ENCODE peak calls at places on chromosome 14, in ten cellular contexts. One of them, this sample, is unnamed.

GRCh38 chr14:42628591-42628990 is 1021.9 kb downstream of the LRFN5 start:
- DNase-seq in body of pancreas: no peak
- DNase-seq in NCI-H460: no peak
- DNase-seq in RWPE1: no peak
- DNase-seq in HepG2: no peak
- DNase-seq in Calu3: no peak
- DNase-seq in adipocyte: no peak
- DNase-seq in CD8-positive, alpha-beta T cell: no peak
- DNase-seq in PC-3: no peak
- DNase-seq in activated CD4-positive, alpha-beta memory T cell treated with anti-CD3 and anti-CD28 coated beads, Interleukin-2, amount 10 ng/mL, durations not matched to agents 7 days and 5 days: no peak
- DNase-seq in this sample: no peak

GRCh38 chr14:105537580-105538474 is 11.4 kb downstream of the TMEM121 start:
- DNase-seq in PC-3: peak
- DNase-seq in body of pancreas: peak
- DNase-seq in NCI-H460: peak
- DNase-seq in HepG2: no peak
- DNase-seq in Calu3: peak
- DNase-seq in CD8-positive, alpha-beta T cell: peak
- DNase-seq in activated CD4-positive, alpha-beta memory T cell treated with anti-CD3 and anti-CD28 coated beads, Interleukin-2, amount 10 ng/mL, durations not matched to agents 7 days and 5 days: peak
- DNase-seq in adipocyte: peak
- DNase-seq in RWPE1: peak
- DNase-seq in this sample: peak

GRCh38 chr14:85401396-85401795 is 128.5 kb upstream of the FLRT2 start:
- DNase-seq in activated CD4-positive, alpha-beta memory T cell treated with anti-CD3 and anti-CD28 coated beads, Interleukin-2, amount 10 ng/mL, durations not matched to agents 7 days and 5 days: no peak
- DNase-seq in adipocyte: peak
- DNase-seq in Calu3: no peak
- DNase-seq in PC-3: no peak
- DNase-seq in RWPE1: no peak
- DNase-seq in CD8-positive, alpha-beta T cell: no peak
- DNase-seq in HepG2: no peak
- DNase-seq in NCI-H460: no peak
- DNase-seq in body of pancreas: no peak
- DNase-seq in this sample: no peak

GRCh38 chr14:70812124-70812818 is 3.0 kb upstream of the MAP3K9 start:
- DNase-seq in RWPE1: no peak
- DNase-seq in adipocyte: no peak
- DNase-seq in PC-3: peak
- DNase-seq in activated CD4-positive, alpha-beta memory T cell treated with anti-CD3 and anti-CD28 coated beads, Interleukin-2, amount 10 ng/mL, durations not matched to agents 7 days and 5 days: no peak
- DNase-seq in body of pancreas: no peak
- DNase-seq in CD8-positive, alpha-beta T cell: no peak
- DNase-seq in Calu3: peak
- DNase-seq in HepG2: no peak
- DNase-seq in NCI-H460: no peak
- DNase-seq in this sample: no peak

GRCh38 chr14:102565331-102565887 is 27.0 kb upstream of the RCOR1 start:
- DNase-seq in PC-3: no peak
- DNase-seq in adipocyte: no peak
- DNase-seq in HepG2: no peak
- DNase-seq in RWPE1: no peak
- DNase-seq in NCI-H460: no peak
- DNase-seq in body of pancreas: peak
- DNase-seq in Calu3: no peak
- DNase-seq in CD8-positive, alpha-beta T cell: no peak
- DNase-seq in activated CD4-positive, alpha-beta memory T cell treated with anti-CD3 and anti-CD28 coated beads, Interleukin-2, amount 10 ng/mL, durations not matched to agents 7 days and 5 days: no peak
- DNase-seq in this sample: no peak

GRCh38 chr14:61662437-61663311 is 32.6 kb upstream of the HIF1A start:
- DNase-seq in NCI-H460: peak
- DNase-seq in adipocyte: peak
- DNase-seq in HepG2: peak
- DNase-seq in RWPE1: peak
- DNase-seq in body of pancreas: peak
- DNase-seq in Calu3: peak
- DNase-seq in activated CD4-positive, alpha-beta memory T cell treated with anti-CD3 and anti-CD28 coated beads, Interleukin-2, amount 10 ng/mL, durations not matched to agents 7 days and 5 days: peak
- DNase-seq in PC-3: peak
- DNase-seq in CD8-positive, alpha-beta T cell: peak
- DNase-seq in this sample: no peak

GRCh38 chr14:33210304-33210703 is 271.6 kb downstream of the NPAS3 start:
- DNase-seq in adipocyte: peak
- DNase-seq in NCI-H460: no peak
- DNase-seq in Calu3: no peak
- DNase-seq in PC-3: peak
- DNase-seq in CD8-positive, alpha-beta T cell: no peak
- DNase-seq in body of pancreas: no peak
- DNase-seq in activated CD4-positive, alpha-beta memory T cell treated with anti-CD3 and anti-CD28 coated beads, Interleukin-2, amount 10 ng/mL, durations not matched to agents 7 days and 5 days: no peak
- DNase-seq in HepG2: no peak
- DNase-seq in RWPE1: peak
- DNase-seq in this sample: no peak

GRCh38 chr14:103314496-103315277 is 19.4 kb upstream of the EIF5 start:
- DNase-seq in CD8-positive, alpha-beta T cell: no peak
- DNase-seq in Calu3: no peak
- DNase-seq in adipocyte: no peak
- DNase-seq in HepG2: peak
- DNase-seq in body of pancreas: peak
- DNase-seq in activated CD4-positive, alpha-beta memory T cell treated with anti-CD3 and anti-CD28 coated beads, Interleukin-2, amount 10 ng/mL, durations not matched to agents 7 days and 5 days: no peak
- DNase-seq in RWPE1: no peak
- DNase-seq in PC-3: no peak
- DNase-seq in NCI-H460: no peak
- DNase-seq in this sample: no peak

GRCh38 chr14:30389134-30389900 is 169.6 kb upstream of the G2E3 start:
- DNase-seq in CD8-positive, alpha-beta T cell: no peak
- DNase-seq in body of pancreas: peak
- DNase-seq in NCI-H460: no peak
- DNase-seq in RWPE1: peak
- DNase-seq in HepG2: no peak
- DNase-seq in PC-3: peak
- DNase-seq in Calu3: peak
- DNase-seq in adipocyte: peak
- DNase-seq in activated CD4-positive, alpha-beta memory T cell treated with anti-CD3 and anti-CD28 coated beads, Interleukin-2, amount 10 ng/mL, durations not matched to agents 7 days and 5 days: no peak
- DNase-seq in this sample: peak

GRCh38 chr14:56125772-56126411 is 7.7 kb downstream of the PELI2 start:
- DNase-seq in Calu3: no peak
- DNase-seq in NCI-H460: no peak
- DNase-seq in RWPE1: no peak
- DNase-seq in HepG2: no peak
- DNase-seq in activated CD4-positive, alpha-beta memory T cell treated with anti-CD3 and anti-CD28 coated beads, Interleukin-2, amount 10 ng/mL, durations not matched to agents 7 days and 5 days: no peak
- DNase-seq in PC-3: no peak
- DNase-seq in adipocyte: no peak
- DNase-seq in CD8-positive, alpha-beta T cell: no peak
- DNase-seq in body of pancreas: peak
- DNase-seq in this sample: peak

GRCh38 chr14:52380294-52380693 is 66.2 kb downstream of the PTGER2 start:
- DNase-seq in NCI-H460: no peak
- DNase-seq in body of pancreas: no peak
- DNase-seq in activated CD4-positive, alpha-beta memory T cell treated with anti-CD3 and anti-CD28 coated beads, Interleukin-2, amount 10 ng/mL, durations not matched to agents 7 days and 5 days: no peak
- DNase-seq in CD8-positive, alpha-beta T cell: no peak
- DNase-seq in PC-3: peak
- DNase-seq in HepG2: no peak
- DNase-seq in adipocyte: peak
- DNase-seq in Calu3: no peak
- DNase-seq in RWPE1: peak
- DNase-seq in this sample: no peak

GRCh38 chr14:39431416-39432178 is 636 bp downstream of the FBXO33 start:
- DNase-seq in activated CD4-positive, alpha-beta memory T cell treated with anti-CD3 and anti-CD28 coated beads, Interleukin-2, amount 10 ng/mL, durations not matched to agents 7 days and 5 days: peak
- DNase-seq in CD8-positive, alpha-beta T cell: peak
- DNase-seq in HepG2: peak
- DNase-seq in adipocyte: peak
- DNase-seq in Calu3: peak
- DNase-seq in NCI-H460: no peak
- DNase-seq in RWPE1: peak
- DNase-seq in PC-3: peak
- DNase-seq in body of pancreas: peak
- DNase-seq in this sample: no peak

GRCh38 chr14:90093942-90094595 is 32.3 kb downstream of the KCNK13 start:
- DNase-seq in Calu3: peak
- DNase-seq in PC-3: peak
- DNase-seq in RWPE1: peak
- DNase-seq in CD8-positive, alpha-beta T cell: no peak
- DNase-seq in body of pancreas: no peak
- DNase-seq in NCI-H460: no peak
- DNase-seq in HepG2: no peak
- DNase-seq in activated CD4-positive, alpha-beta memory T cell treated with anti-CD3 and anti-CD28 coated beads, Interleukin-2, amount 10 ng/mL, durations not matched to agents 7 days and 5 days: no peak
- DNase-seq in adipocyte: peak
- DNase-seq in this sample: no peak

GRCh38 chr14:55383039-55383438 is 28.6 kb downstream of the ATG14 start:
- DNase-seq in adipocyte: peak
- DNase-seq in PC-3: no peak
- DNase-seq in HepG2: no peak
- DNase-seq in Calu3: no peak
- DNase-seq in CD8-positive, alpha-beta T cell: no peak
- DNase-seq in NCI-H460: no peak
- DNase-seq in body of pancreas: no peak
- DNase-seq in activated CD4-positive, alpha-beta memory T cell treated with anti-CD3 and anti-CD28 coated beads, Interleukin-2, amount 10 ng/mL, durations not matched to agents 7 days and 5 days: no peak
- DNase-seq in RWPE1: no peak
- DNase-seq in this sample: no peak

GRCh38 chr14:61234215-61234916 is 46.8 kb downstream of the TMEM30B start:
- DNase-seq in body of pancreas: no peak
- DNase-seq in PC-3: peak
- DNase-seq in RWPE1: no peak
- DNase-seq in NCI-H460: no peak
- DNase-seq in CD8-positive, alpha-beta T cell: no peak
- DNase-seq in activated CD4-positive, alpha-beta memory T cell treated with anti-CD3 and anti-CD28 coated beads, Interleukin-2, amount 10 ng/mL, durations not matched to agents 7 days and 5 days: no peak
- DNase-seq in adipocyte: no peak
- DNase-seq in HepG2: no peak
- DNase-seq in Calu3: no peak
- DNase-seq in this sample: no peak

GRCh38 chr14:57061009-57061711 is 207.5 kb downstream of the EXOC5 start:
- DNase-seq in HepG2: no peak
- DNase-seq in PC-3: no peak
- DNase-seq in NCI-H460: no peak
- DNase-seq in activated CD4-positive, alpha-beta memory T cell treated with anti-CD3 and anti-CD28 coated beads, Interleukin-2, amount 10 ng/mL, durations not matched to agents 7 days and 5 days: no peak
- DNase-seq in adipocyte: no peak
- DNase-seq in RWPE1: no peak
- DNase-seq in body of pancreas: no peak
- DNase-seq in CD8-positive, alpha-beta T cell: no peak
- DNase-seq in Calu3: no peak
- DNase-seq in this sample: no peak

GRCh38 chr14:89186850-89187376 is 230.1 kb downstream of the FOXN3 start:
- DNase-seq in Calu3: no peak
- DNase-seq in activated CD4-positive, alpha-beta memory T cell treated with anti-CD3 and anti-CD28 coated beads, Interleukin-2, amount 10 ng/mL, durations not matched to agents 7 days and 5 days: no peak
- DNase-seq in adipocyte: no peak
- DNase-seq in HepG2: no peak
- DNase-seq in PC-3: peak
- DNase-seq in RWPE1: no peak
- DNase-seq in NCI-H460: no peak
- DNase-seq in CD8-positive, alpha-beta T cell: no peak
- DNase-seq in body of pancreas: peak
- DNase-seq in this sample: no peak

GRCh38 chr14:60153996-60154395 is 11.2 kb downstream of the DHRS7 start:
- DNase-seq in CD8-positive, alpha-beta T cell: no peak
- DNase-seq in activated CD4-positive, alpha-beta memory T cell treated with anti-CD3 and anti-CD28 coated beads, Interleukin-2, amount 10 ng/mL, durations not matched to agents 7 days and 5 days: peak
- DNase-seq in PC-3: no peak
- DNase-seq in HepG2: no peak
- DNase-seq in body of pancreas: no peak
- DNase-seq in Calu3: no peak
- DNase-seq in adipocyte: no peak
- DNase-seq in NCI-H460: no peak
- DNase-seq in RWPE1: no peak
- DNase-seq in this sample: no peak

GRCh38 chr14:23153891-23154796 is 29.3 kb downstream of the SLC7A8 start:
- DNase-seq in NCI-H460: no peak
- DNase-seq in PC-3: no peak
- DNase-seq in adipocyte: peak
- DNase-seq in CD8-positive, alpha-beta T cell: no peak
- DNase-seq in activated CD4-positive, alpha-beta memory T cell treated with anti-CD3 and anti-CD28 coated beads, Interleukin-2, amount 10 ng/mL, durations not matched to agents 7 days and 5 days: no peak
- DNase-seq in RWPE1: peak
- DNase-seq in body of pancreas: peak
- DNase-seq in HepG2: no peak
- DNase-seq in Calu3: peak
- DNase-seq in this sample: peak

GRCh38 chr14:101595887-101596721 is 34.8 kb downstream of the DIO3 start:
- DNase-seq in PC-3: no peak
- DNase-seq in RWPE1: no peak
- DNase-seq in CD8-positive, alpha-beta T cell: no peak
- DNase-seq in Calu3: no peak
- DNase-seq in activated CD4-positive, alpha-beta memory T cell treated with anti-CD3 and anti-CD28 coated beads, Interleukin-2, amount 10 ng/mL, durations not matched to agents 7 days and 5 days: peak
- DNase-seq in HepG2: no peak
- DNase-seq in NCI-H460: no peak
- DNase-seq in adipocyte: no peak
- DNase-seq in body of pancreas: no peak
- DNase-seq in this sample: no peak

GRCh38 chr14:100115236-100115635 is 44.2 kb downstream of the DEGS2 start:
- DNase-seq in Calu3: no peak
- DNase-seq in body of pancreas: no peak
- DNase-seq in RWPE1: no peak
- DNase-seq in activated CD4-positive, alpha-beta memory T cell treated with anti-CD3 and anti-CD28 coated beads, Interleukin-2, amount 10 ng/mL, durations not matched to agents 7 days and 5 days: no peak
- DNase-seq in PC-3: no peak
- DNase-seq in adipocyte: no peak
- DNase-seq in HepG2: no peak
- DNase-seq in NCI-H460: no peak
- DNase-seq in CD8-positive, alpha-beta T cell: no peak
- DNase-seq in this sample: no peak

GRCh38 chr14:96802963-96803362 is 5.8 kb downstream of the VRK1 start:
- DNase-seq in NCI-H460: no peak
- DNase-seq in HepG2: no peak
- DNase-seq in body of pancreas: no peak
- DNase-seq in Calu3: no peak
- DNase-seq in PC-3: no peak
- DNase-seq in CD8-positive, alpha-beta T cell: no peak
- DNase-seq in RWPE1: no peak
- DNase-seq in adipocyte: no peak
- DNase-seq in activated CD4-positive, alpha-beta memory T cell treated with anti-CD3 and anti-CD28 coated beads, Interleukin-2, amount 10 ng/mL, durations not matched to agents 7 days and 5 days: no peak
- DNase-seq in this sample: no peak

GRCh38 chr14:103052407-103052806 is 4.9 kb downstream of the CDC42BPB start:
- DNase-seq in Calu3: no peak
- DNase-seq in NCI-H460: no peak
- DNase-seq in RWPE1: no peak
- DNase-seq in CD8-positive, alpha-beta T cell: no peak
- DNase-seq in PC-3: no peak
- DNase-seq in adipocyte: no peak
- DNase-seq in body of pancreas: no peak
- DNase-seq in HepG2: no peak
- DNase-seq in activated CD4-positive, alpha-beta memory T cell treated with anti-CD3 and anti-CD28 coated beads, Interleukin-2, amount 10 ng/mL, durations not matched to agents 7 days and 5 days: no peak
- DNase-seq in this sample: no peak

GRCh38 chr14:67820428-67820881 is 876 bp downstream of the RAD51B start:
- DNase-seq in CD8-positive, alpha-beta T cell: no peak
- DNase-seq in body of pancreas: peak
- DNase-seq in NCI-H460: no peak
- DNase-seq in RWPE1: peak
- DNase-seq in Calu3: no peak
- DNase-seq in adipocyte: no peak
- DNase-seq in PC-3: peak
- DNase-seq in activated CD4-positive, alpha-beta memory T cell treated with anti-CD3 and anti-CD28 coated beads, Interleukin-2, amount 10 ng/mL, durations not matched to agents 7 days and 5 days: no peak
- DNase-seq in HepG2: peak
- DNase-seq in this sample: no peak

GRCh38 chr14:33414041-33414440 is 475.4 kb downstream of the NPAS3 start:
- DNase-seq in HepG2: no peak
- DNase-seq in RWPE1: no peak
- DNase-seq in body of pancreas: no peak
- DNase-seq in adipocyte: no peak
- DNase-seq in PC-3: peak
- DNase-seq in Calu3: no peak
- DNase-seq in activated CD4-positive, alpha-beta memory T cell treated with anti-CD3 and anti-CD28 coated beads, Interleukin-2, amount 10 ng/mL, durations not matched to agents 7 days and 5 days: no peak
- DNase-seq in CD8-positive, alpha-beta T cell: no peak
- DNase-seq in NCI-H460: no peak
- DNase-seq in this sample: no peak

GRCh38 chr14:58947816-58948440 is 240.5 kb upstream of the DAAM1 start:
- DNase-seq in HepG2: no peak
- DNase-seq in PC-3: peak
- DNase-seq in CD8-positive, alpha-beta T cell: no peak
- DNase-seq in adipocyte: no peak
- DNase-seq in Calu3: no peak
- DNase-seq in NCI-H460: no peak
- DNase-seq in RWPE1: no peak
- DNase-seq in activated CD4-positive, alpha-beta memory T cell treated with anti-CD3 and anti-CD28 coated beads, Interleukin-2, amount 10 ng/mL, durations not matched to agents 7 days and 5 days: no peak
- DNase-seq in body of pancreas: no peak
- DNase-seq in this sample: no peak

GRCh38 chr14:36021030-36021422 is 155.5 kb downstream of the PTCSC3 start:
- DNase-seq in NCI-H460: no peak
- DNase-seq in RWPE1: no peak
- DNase-seq in Calu3: no peak
- DNase-seq in HepG2: no peak
- DNase-seq in adipocyte: no peak
- DNase-seq in CD8-positive, alpha-beta T cell: no peak
- DNase-seq in body of pancreas: no peak
- DNase-seq in PC-3: no peak
- DNase-seq in activated CD4-positive, alpha-beta memory T cell treated with anti-CD3 and anti-CD28 coated beads, Interleukin-2, amount 10 ng/mL, durations not matched to agents 7 days and 5 days: no peak
- DNase-seq in this sample: no peak

GRCh38 chr14:39768579-39768978 is 336.3 kb upstream of the FBXO33 start:
- DNase-seq in activated CD4-positive, alpha-beta memory T cell treated with anti-CD3 and anti-CD28 coated beads, Interleukin-2, amount 10 ng/mL, durations not matched to agents 7 days and 5 days: no peak
- DNase-seq in adipocyte: no peak
- DNase-seq in NCI-H460: no peak
- DNase-seq in RWPE1: no peak
- DNase-seq in Calu3: no peak
- DNase-seq in body of pancreas: no peak
- DNase-seq in HepG2: no peak
- DNase-seq in CD8-positive, alpha-beta T cell: no peak
- DNase-seq in PC-3: no peak
- DNase-seq in this sample: peak

This sample was measured in NCI-H1694.